ENCODE peak calls at places on chromosome 5, in five cellular contexts. X is choroid plexus epithelial cell; L is effector memory CD4-positive, alpha-beta T cell; Z is iris pigment epithelial cell; E is heart right ventricle. W is an unnamed sample.

GRCh38 chr5:151156732-151157402 is 712 bp downstream of the ANXA6 start:
- DNase-seq in X (peak; percentile 29), E (no peak), L (no peak), Z (peak; percentile 41), W (peak; percentile 55)

GRCh38 chr5:104932431-104932830 is 1369.8 kb upstream of the NUDT12 start:
- DNase-seq in L (no peak), X (no peak), E (no peak), Z (no peak), W (no peak)

GRCh38 chr5:144183254-144183889 is 12.7 kb downstream of the KCTD16 start:
- DNase-seq in Z (peak; percentile 59), L (no peak), X (peak; percentile 65), E (no peak), W (peak; percentile 86)

GRCh38 chr5:135033026-135033861 is 784 bp downstream of the PITX1 start:
- DNase-seq in E (no peak), X (peak; percentile 27), Z (peak; percentile 80), L (no peak), W (peak; percentile 51)

GRCh38 chr5:73946278-73946677 is 320.3 kb downstream of the ARHGEF28 start:
- DNase-seq in L (no peak), Z (no peak), E (no peak), X (no peak), W (no peak)

GRCh38 chr5:128984480-128984879 is 19.2 kb downstream of the SLC27A6 start:
- DNase-seq in X (no peak), E (no peak), L (no peak), Z (no peak), W (no peak)

GRCh38 chr5:533243-534005 is 9.2 kb upstream of the SLC9A3 start:
- DNase-seq in Z (no peak), L (no peak), E (peak; percentile 4), X (no peak), W (no peak)

GRCh38 chr5:149730620-149731331 is 666 bp downstream of the PPARGC1B start:
- DNase-seq in X (peak; percentile 40), Z (peak; percentile 28), E (peak; percentile 65), L (peak; percentile 20), W (peak; percentile 56)

GRCh38 chr5:9869616-9870288 is 239.6 kb upstream of the TAS2R1 start:
- DNase-seq in L (no peak), Z (peak; percentile 51), X (peak; percentile 72), E (no peak), W (peak; percentile 55)

GRCh38 chr5:138760448-138761110 is 7.4 kb downstream of the CTNNA1 start:
- DNase-seq in E (no peak), L (no peak), Z (peak; percentile 42), X (peak; percentile 42), W (no peak)

GRCh38 chr5:135367070-135367469 is 32.0 kb downstream of the MACROH2A1 start:
- DNase-seq in E (no peak), L (no peak), X (no peak), Z (no peak), W (peak; percentile 65)

GRCh38 chr5:123075521-123076163 is 13.4 kb upstream of the PRDM6 start:
- DNase-seq in X (no peak), Z (no peak), L (no peak), E (no peak), W (no peak)

GRCh38 chr5:2487152-2487763 is 264.2 kb downstream of the IRX2 start:
- DNase-seq in Z (no peak), X (no peak), L (no peak), E (no peak), W (no peak)

GRCh38 chr5:74762599-74762998 is 4.3 kb downstream of the GFM2 start:
- DNase-seq in X (peak; percentile 26), E (no peak), L (no peak), Z (peak; percentile 79), W (peak; percentile 71)

GRCh38 chr5:149466457-149466972 is 84.7 kb downstream of the CSNK1A1 start:
- DNase-seq in L (no peak), Z (peak; percentile 75), X (peak; percentile 63), E (no peak), W (no peak)

GRCh38 chr5:101473483-101473882 is 570.4 kb upstream of the ST8SIA4 start:
- DNase-seq in Z (peak; percentile 17), X (peak; percentile 1), E (no peak), L (no peak), W (no peak)

GRCh38 chr5:6545770-6546690 is 86.8 kb downstream of the NSUN2 start:
- DNase-seq in E (no peak), X (no peak), Z (no peak), L (no peak), W (no peak)

GRCh38 chr5:132056610-132057497 is 3.6 kb upstream of the IL3 start:
- DNase-seq in Z (no peak), E (no peak), L (no peak), X (no peak), W (no peak)

GRCh38 chr5:156188026-156188425 is 138.9 kb upstream of the SGCD start:
- DNase-seq in X (no peak), Z (no peak), E (no peak), L (no peak), W (no peak)

GRCh38 chr5:1538741-1539392 is 15.1 kb upstream of the LPCAT1 start:
- DNase-seq in E (no peak), Z (no peak), X (no peak), L (no peak), W (no peak)

GRCh38 chr5:35854248-35854647 is 2.4 kb upstream of the IL7R start:
- DNase-seq in E (no peak), X (no peak), L (peak; percentile 73), Z (no peak), W (no peak)

GRCh38 chr5:86865396-86865795 is 247.7 kb downstream of the COX7C start:
- DNase-seq in Z (no peak), X (no peak), L (no peak), E (no peak), W (no peak)

GRCh38 chr5:159419567-159419966 is 89.3 kb upstream of the IL12B start:
- DNase-seq in X (no peak), L (no peak), E (no peak), Z (no peak), W (no peak)

GRCh38 chr5:124963236-124963929 is 216.9 kb upstream of the ZNF608 start:
- DNase-seq in X (peak; percentile 95), Z (peak; percentile 97), L (no peak), E (no peak), W (peak; percentile 97)

GRCh38 chr5:78893959-78894676 is 91.0 kb downstream of the ARSB start:
- DNase-seq in L (no peak), X (peak; percentile 51), E (no peak), Z (peak; percentile 19), W (no peak)

GRCh38 chr5:96928931-96929708 is 6.8 kb upstream of the LNPEP start:
- DNase-seq in L (no peak), E (no peak), Z (no peak), X (no peak), W (no peak)

GRCh38 chr5:31413030-31413812 is 118.7 kb downstream of the DROSHA start:
- DNase-seq in E (peak; percentile 45), Z (no peak), X (peak; percentile 12), L (no peak), W (no peak)

GRCh38 chr5:181243521-181244307 is at the start of gene RACK1:
- DNase-seq in L (peak; percentile 87), E (peak; percentile 85), X (peak; percentile 90), Z (peak; percentile 89), W (peak; percentile 94)

GRCh38 chr5:173204185-173204979 is 30.6 kb downstream of the NKX2-5 start:
- DNase-seq in Z (peak; percentile 43), L (no peak), X (peak; percentile 62), E (no peak), W (peak; percentile 51)

GRCh38 chr5:10233505-10233904 is 16.2 kb downstream of the ATPSCKMT start:
- DNase-seq in E (no peak), Z (peak; percentile 95), L (no peak), X (peak; percentile 97), W (peak; percentile 93)

GRCh38 chr5:125348221-125348692 is 601.8 kb upstream of the ZNF608 start:
- DNase-seq in L (no peak), Z (no peak), E (peak; percentile 13), X (peak; percentile 36), W (no peak)

GRCh38 chr5:140349244-140349643 is 2.8 kb upstream of the HBEGF start:
- DNase-seq in E (no peak), X (no peak), Z (peak; percentile 28), L (no peak), W (peak; percentile 21)

GRCh38 chr5:115532517-115532916 is 12.1 kb downstream of the FEM1C start:
- DNase-seq in E (no peak), X (peak; percentile 41), L (no peak), Z (peak; percentile 68), W (peak; percentile 29)

GRCh38 chr5:42507451-42508092 is 84.3 kb downstream of the GHR start:
- DNase-seq in X (no peak), L (no peak), E (no peak), Z (no peak), W (no peak)

GRCh38 chr5:173640166-173640804 is 23.8 kb upstream of the BOD1 start:
- DNase-seq in Z (no peak), L (no peak), X (peak; percentile 28), E (no peak), W (peak; percentile 12)

GRCh38 chr5:167614294-167615104 is 676.9 kb upstream of the WWC1 start:
- DNase-seq in X (no peak), E (no peak), L (no peak), Z (no peak), W (no peak)

GRCh38 chr5:155129513-155129880 is 115.9 kb downstream of the KIF4B start:
- DNase-seq in E (no peak), Z (no peak), L (no peak), X (no peak), W (no peak)

W was measured in adipocyte.